ENCODE peak calls at places on chromosomes 16 and 17, in five cellular contexts. R is GM23248, O is neural progenitor cell, U is HCT116, K is PC-3. D is an unnamed sample.

GRCh38 chr17:64491995-64492394 is 4.9 kb downstream of the POLG2 start:
- DNase-seq in K (peak), O (no peak), R (peak), U (no peak), D (no peak)

GRCh38 chr16:7914738-7915137 is 582.1 kb downstream of the RBFOX1 start:
- DNase-seq in R (no peak), K (no peak), U (no peak), O (no peak), D (no peak)

GRCh38 chr17:48915459-48916282 is 7.5 kb downstream of the UBE2Z start:
- DNase-seq in O (no peak), U (no peak), R (peak), K (peak), D (peak)

GRCh38 chr16:89842471-89843408 is 14.5 kb downstream of the SPIRE2 start:
- DNase-seq in R (peak), O (no peak), K (peak), U (no peak), D (no peak)

GRCh38 chr17:22435231-22435974 is 743.1 kb downstream of the KCNJ18 start:
- DNase-seq in O (no peak), K (no peak), U (no peak), R (no peak), D (no peak)

GRCh38 chr17:35879748-35880654 is at the start of gene CCL5:
- DNase-seq in K (peak), U (no peak), R (no peak), O (no peak), D (peak)

GRCh38 chr16:50884066-50884860 is 142.4 kb downstream of the CYLD start:
- DNase-seq in O (peak), K (peak), R (no peak), U (no peak), D (no peak)

GRCh38 chr17:27622914-27623313 is 8.1 kb upstream of the LGALS9 start:
- DNase-seq in O (no peak), U (no peak), K (no peak), R (no peak), D (no peak)

GRCh38 chr16:31713945-31714898 is 159.4 kb upstream of the ZNF267 start:
- DNase-seq in O (peak), K (no peak), R (peak), U (no peak), D (no peak)

GRCh38 chr17:42266918-42267766 is 9.0 kb downstream of the STAT5B start:
- DNase-seq in K (no peak), O (no peak), U (peak), R (peak), D (no peak)

GRCh38 chr16:370980-371728 is 816 bp upstream of the MRPL28 start:
- DNase-seq in K (no peak), O (no peak), U (no peak), R (no peak), D (no peak)

GRCh38 chr16:66908762-66909559 is 9.7 kb downstream of the CDH16 start:
- DNase-seq in R (no peak), K (no peak), O (no peak), U (no peak), D (no peak)

GRCh38 chr16:81066700-81067099 is 10.3 kb downstream of the C16orf46 start:
- DNase-seq in K (no peak), O (no peak), R (no peak), U (no peak), D (no peak)

GRCh38 chr16:88363239-88363891 is 19.4 kb upstream of the ZNF469 start:
- DNase-seq in R (no peak), K (no peak), U (no peak), O (no peak), D (no peak)

GRCh38 chr17:45131616-45132301 is 556 bp downstream of the PLCD3 start:
- DNase-seq in U (no peak), R (peak), O (peak), K (peak), D (no peak)

GRCh38 chr16:1288813-1289479 is 20.5 kb upstream of the UBE2I start:
- DNase-seq in K (no peak), R (no peak), O (peak), U (no peak), D (no peak)

DNA sequence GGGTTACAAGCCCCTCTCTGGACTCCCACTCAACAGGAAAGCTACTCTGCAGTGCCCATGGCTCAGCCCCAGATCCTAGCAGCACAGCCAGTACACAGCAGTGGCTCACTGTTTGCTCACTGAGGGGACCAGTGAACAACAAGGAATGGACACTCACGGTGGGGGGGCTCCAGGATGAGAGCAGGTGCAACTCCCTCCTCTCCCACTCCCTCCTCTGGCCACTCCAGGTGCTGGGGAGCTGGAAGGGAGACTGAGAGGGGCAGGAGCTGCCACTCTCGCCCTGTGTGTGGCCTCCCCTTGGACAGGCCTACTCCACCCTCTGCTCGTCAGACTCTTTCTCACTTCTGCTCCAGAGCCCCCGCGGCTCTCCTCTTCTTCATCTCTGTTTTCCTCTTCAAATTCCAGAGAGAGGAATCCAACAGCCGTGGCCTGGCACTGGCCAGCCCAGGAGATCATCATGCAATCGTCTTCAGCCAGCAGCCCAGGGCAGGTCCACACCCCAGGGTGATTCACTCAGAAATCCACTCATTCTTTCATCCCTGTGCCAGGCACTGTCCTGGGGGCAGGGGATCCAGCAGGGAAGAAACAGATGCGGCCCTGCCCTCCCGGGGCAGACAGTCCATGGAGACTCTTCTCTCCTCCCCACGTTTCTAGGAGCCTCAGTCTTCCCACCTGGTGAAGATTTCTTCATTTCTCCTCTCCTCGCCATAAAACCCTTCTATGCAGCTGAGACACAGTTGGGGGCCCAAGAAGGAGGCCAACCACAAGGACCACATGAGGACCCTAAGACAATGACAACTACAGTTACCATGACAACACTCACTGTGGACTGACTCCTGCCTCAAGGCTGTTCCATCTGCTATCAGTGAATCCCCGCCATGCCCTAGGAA is 30.7 kb downstream of the CFAP20 start:
- DNase-seq in U (no peak), K (peak), R (peak), O (no peak), D (no peak)
- H3K9ac ChIP-seq in U (no peak), K (no peak), R (no peak), O (no peak), D (no peak)

GRCh38 chr17:57906910-57907309 is 48.3 kb downstream of the CUEDC1 start:
- DNase-seq in O (peak), U (no peak), K (no peak), R (no peak), D (no peak)
- TF ChIP-seq EZH2phosphoT487 in O (no peak), U (no peak), K (no peak), R (no peak), D (no peak)

GRCh38 chr16:78292726-78293380 is 193.4 kb downstream of the WWOX start:
- DNase-seq in U (no peak), K (no peak), R (no peak), O (no peak), D (no peak)

GRCh38 chr16:78300469-78300868 is 201.0 kb downstream of the WWOX start:
- DNase-seq in O (no peak), R (no peak), K (no peak), U (no peak), D (no peak)

GRCh38 chr16:78298986-78299385 is 199.5 kb downstream of the WWOX start:
- DNase-seq in R (no peak), U (no peak), K (no peak), O (no peak), D (no peak)

GRCh38 chr16:78294538-78295225 is 195.2 kb downstream of the WWOX start:
- DNase-seq in U (no peak), O (no peak), R (no peak), K (no peak), D (no peak)

DNA sequence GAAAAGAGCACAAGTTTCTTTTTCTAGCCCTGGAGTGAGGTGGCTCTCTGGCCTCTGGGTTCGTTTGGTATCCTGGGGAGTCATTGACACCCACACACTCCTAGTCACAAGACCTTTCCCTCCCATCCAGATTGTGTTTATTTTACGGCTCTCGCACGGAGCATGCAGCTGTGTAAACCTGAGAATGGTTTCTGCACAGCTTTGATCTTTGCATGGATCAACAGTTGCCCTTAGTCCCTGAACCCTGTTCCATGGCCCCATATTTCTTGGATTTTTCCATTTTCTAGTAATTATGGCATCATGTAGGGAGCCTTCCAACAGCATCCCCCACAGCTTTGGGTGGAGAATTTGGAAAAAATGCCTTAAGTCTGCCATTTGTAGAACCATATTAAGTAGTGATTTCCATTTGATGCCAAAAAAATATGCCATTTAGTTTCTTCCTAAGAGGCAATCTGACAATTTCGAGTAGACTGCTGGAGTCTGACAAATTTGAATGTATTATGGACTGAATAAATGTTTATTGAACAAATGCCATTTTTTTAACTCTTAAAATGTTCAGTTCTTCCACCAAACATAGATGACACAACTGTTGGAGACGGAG is 197.7 kb downstream of the WWOX start:
- DNase-seq in K (no peak), O (no peak), U (no peak), R (no peak), D (no peak)
- H2AFZ ChIP-seq in K (no peak), O (no peak), U (no peak), R (no peak), D (no peak)

GRCh38 chr16:30581462-30581861 is 4.0 kb downstream of the ZNF785 start:
- DNase-seq in U (no peak), O (no peak), R (no peak), K (no peak), D (no peak)

GRCh38 chr16:30585022-30585399 is 486 bp downstream of the ZNF785 start:
- DNase-seq in K (peak), O (peak), U (no peak), R (peak), D (no peak)

GRCh38 chr16:30588651-30589050 is 3.2 kb upstream of the ZNF785 start:
- DNase-seq in O (no peak), U (no peak), K (no peak), R (no peak), D (no peak)

GRCh38 chr16:30582611-30583340 is 2.7 kb downstream of the ZNF785 start:
- DNase-seq in U (no peak), K (no peak), O (no peak), R (no peak), D (no peak)

GRCh38 chr16:30585400-30586191 is at the start of gene ZNF785:
- DNase-seq in K (peak), R (peak), O (peak), U (no peak), D (peak)
- H3K9ac ChIP-seq in K (peak), R (peak), O (peak), U (no peak), D (no peak)

DNA sequence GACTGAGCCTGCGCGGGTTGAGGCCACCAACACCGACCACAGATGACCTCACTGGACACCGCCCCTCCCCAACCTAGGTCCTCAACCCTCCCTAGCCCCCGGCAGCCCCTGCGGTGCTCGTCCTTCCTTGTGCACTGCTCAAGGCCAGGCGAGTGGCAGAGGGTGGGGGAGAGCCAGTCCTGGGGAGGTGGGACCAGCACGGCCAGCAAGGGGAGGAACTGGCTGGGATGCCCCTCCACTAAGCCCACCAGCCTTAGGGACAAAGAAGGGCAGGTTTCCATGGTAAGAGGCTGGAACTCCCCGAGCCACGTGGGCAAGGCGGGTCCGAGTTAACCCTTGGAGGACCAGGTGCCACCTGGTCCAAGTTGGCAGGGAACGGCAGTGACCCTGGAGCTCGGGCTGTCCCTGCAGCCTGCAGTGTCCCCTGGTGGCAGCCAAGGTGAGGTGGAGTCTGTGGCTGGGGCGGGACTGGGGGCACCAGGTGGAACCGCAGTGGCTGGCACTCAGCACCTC is 9.2 kb downstream of the FSCN2 start:
- DNase-seq in U (peak), O (peak), K (peak), R (no peak), D (no peak)
- TF ChIP-seq EZH2phosphoT487 in U (no peak), O (no peak), K (no peak), R (no peak), D (no peak)

GRCh38 chr16:56643833-56644232 is 5.4 kb downstream of the MT1A start:
- DNase-seq in R (no peak), K (no peak), U (no peak), O (no peak), D (no peak)
- H2AFZ ChIP-seq in R (peak), K (peak), U (peak), O (no peak), D (peak)

GRCh38 chr16:55499281-55499680 is 9.6 kb upstream of the LPCAT2 start:
- DNase-seq in O (no peak), R (no peak), K (no peak), U (no peak), D (no peak)

GRCh38 chr16:55498101-55498500 is 10.8 kb upstream of the LPCAT2 start:
- DNase-seq in R (no peak), O (no peak), K (no peak), U (no peak), D (no peak)

GRCh38 chr16:55495616-55496289 is 13.1 kb upstream of the LPCAT2 start:
- DNase-seq in R (peak), U (no peak), O (no peak), K (no peak), D (no peak)

GRCh38 chr16:55496509-55497145 is 12.2 kb upstream of the LPCAT2 start:
- DNase-seq in O (no peak), K (no peak), R (no peak), U (no peak), D (no peak)

GRCh38 chr16:55497558-55497957 is 11.3 kb upstream of the LPCAT2 start:
- DNase-seq in U (no peak), R (no peak), K (no peak), O (no peak), D (no peak)
- H3K9ac ChIP-seq in U (no peak), R (peak), K (no peak), O (no peak), D (no peak)

GRCh38 chr16:14097182-14097951 is 26.2 kb downstream of the MRTFB start:
- DNase-seq in O (peak), U (peak), K (peak), R (no peak), D (no peak)

GRCh38 chr16:14100825-14101224 is 29.7 kb downstream of the MRTFB start:
- DNase-seq in K (no peak), O (no peak), U (no peak), R (no peak), D (no peak)

GRCh38 chr16:14098081-14098480 is 27.0 kb downstream of the MRTFB start:
- DNase-seq in O (no peak), U (no peak), R (peak), K (no peak), D (no peak)

GRCh38 chr16:14092579-14092978 is 21.5 kb downstream of the MRTFB start:
- DNase-seq in O (no peak), K (no peak), U (no peak), R (no peak), D (no peak)

DNA sequence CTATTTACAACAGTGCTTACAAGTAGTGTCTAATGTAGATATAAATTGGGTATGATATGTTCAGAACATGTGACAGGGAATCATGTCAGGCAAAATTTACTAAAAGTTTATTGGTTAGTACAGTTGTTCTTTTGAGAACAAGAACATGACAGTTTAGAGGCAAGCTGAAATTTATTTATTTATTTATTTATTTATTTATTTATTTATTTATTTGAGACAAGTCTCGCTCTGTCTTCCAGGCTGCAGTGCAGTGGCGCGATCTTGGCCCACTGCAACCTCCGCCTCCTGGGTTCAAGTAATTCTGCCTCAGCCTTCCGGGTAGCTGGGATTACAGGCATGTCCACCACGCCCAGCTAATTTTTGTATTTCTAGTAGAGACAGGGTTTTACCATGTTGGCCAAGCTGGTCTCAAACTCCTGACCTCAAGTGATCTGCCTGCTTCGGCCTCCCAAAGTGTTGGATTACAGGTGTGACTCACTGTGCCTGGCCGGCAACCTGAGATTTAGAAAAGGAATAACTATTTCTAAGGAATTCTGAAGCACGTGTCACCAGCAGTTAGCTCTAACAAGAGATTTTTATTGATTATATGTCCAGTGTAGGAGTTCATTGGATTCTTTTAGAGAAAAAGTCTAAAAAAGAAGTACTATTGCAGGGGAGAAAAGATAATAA is 24.9 kb downstream of the MRTFB start:
- DNase-seq in O (no peak), K (peak), R (no peak), U (peak), D (no peak)
- TF ChIP-seq EZH2phosphoT487 in O (no peak), K (no peak), R (no peak), U (no peak), D (no peak)

GRCh38 chr17:57604771-57605733 is 140.0 kb downstream of the CCDC182 start:
- DNase-seq in K (no peak), U (no peak), O (peak), R (peak), D (peak)
- H2AFZ ChIP-seq in K (no peak), U (no peak), O (no peak), R (no peak), D (no peak)